ENCODE peak calls at places on chromosomes 12 and 14, in eight cellular contexts. E is lung microvascular endothelial cell; S is effector memory CD4-positive, alpha-beta T cell; C is nephron progenitor cell; H is fibroblast of mammary gland; A is skeletal muscle cell; V is left cardiac atrium; F is OCI-LY7. G is an unnamed sample.

GRCh38 chr14:34350903-34351302 is 111.1 kb downstream of the SPTSSA start:
- DNase-seq in E (no peak), S (no peak), C (no peak), H (no peak), A (no peak), V (no peak), F (no peak), G (no peak)

GRCh38 chr12:89707992-89708792 is 446 bp downstream of the ATP2B1 start:
- DNase-seq in E (peak), S (peak), C (peak), H (no peak), A (no peak), V (peak), F (peak), G (peak)

GRCh38 chr12:127284870-127285431 is 982.0 kb upstream of the TMEM132C start:
- DNase-seq in E (no peak), S (no peak), C (no peak), H (peak), A (peak), V (peak), F (no peak), G (no peak)

GRCh38 chr12:43112101-43112661 is 439.8 kb downstream of the ADAMTS20 start:
- DNase-seq in E (no peak), S (no peak), C (no peak), H (peak), A (no peak), V (no peak), F (no peak), G (no peak)

GRCh38 chr12:11164384-11164783 is 6.6 kb upstream of the SMIM10L1 start:
- DNase-seq in E (no peak), S (no peak), C (no peak), H (no peak), A (no peak), V (no peak), F (no peak), G (no peak)

GRCh38 chr14:49849213-49849847 is 3.3 kb downstream of the NEMF start:
- DNase-seq in E (no peak), S (no peak), C (no peak), H (no peak), A (no peak), V (no peak), F (no peak), G (no peak)

GRCh38 chr12:95959107-95959506 is 16.0 kb downstream of the AMDHD1 start:
- DNase-seq in E (peak), S (no peak), C (no peak), H (peak), A (no peak), V (no peak), F (peak), G (no peak)

GRCh38 chr12:69059465-69060457 is 126.8 kb upstream of the CPM start:
- DNase-seq in E (no peak), S (no peak), C (no peak), H (peak), A (peak), V (no peak), F (no peak), G (no peak)

GRCh38 chr14:49907186-49907585 is 14.3 kb downstream of the ARF6 start:
- DNase-seq in E (peak), S (no peak), C (no peak), H (no peak), A (no peak), V (no peak), F (no peak), G (no peak)

GRCh38 chr14:77098470-77099353 is 654 bp downstream of the CIPC start:
- DNase-seq in E (peak), S (no peak), C (no peak), H (no peak), A (no peak), V (peak), F (peak), G (peak)

GRCh38 chr14:91439345-91439744 is 21.7 kb upstream of the CCDC88C start:
- DNase-seq in E (no peak), S (no peak), C (no peak), H (no peak), A (no peak), V (no peak), F (no peak), G (no peak)

GRCh38 chr12:91515944-91516739 is 333.5 kb upstream of the DCN start:
- DNase-seq in E (no peak), S (no peak), C (no peak), H (no peak), A (no peak), V (no peak), F (no peak), G (no peak)